ENCODE peak calls at places on chromosome 21, in ten cellular contexts. Z is vagina; X is CD8-positive, alpha-beta memory T cell; B is AG04450; Q is psoas muscle; U is colonic mucosa; M is OCI-LY7; F is epithelial cell of esophagus; H is cardiac muscle cell; N is fibroblast of the aortic adventitia. W is an unnamed sample.

GRCh38 chr21:32389337-32390015 is 3.3 kb downstream of the URB1 start:
- DNase-seq in Z (no peak), X (no peak), B (no peak), Q (no peak), U (no peak), M (no peak), F (peak), H (peak), N (peak), W (no peak)

GRCh38 chr21:17463441-17463840 is 49.4 kb upstream of the CXADR start:
- DNase-seq in Z (no peak), X (no peak), B (peak), Q (no peak), U (no peak), M (no peak), F (peak), H (peak), N (peak), W (no peak)

GRCh38 chr21:17514124-17514481 is 1.3 kb downstream of the CXADR start:
- DNase-seq in Z (no peak), X (no peak), B (no peak), Q (no peak), U (no peak), M (no peak), F (peak), H (no peak), N (no peak), W (no peak)

GRCh38 chr21:45278156-45278911 is 9.4 kb downstream of the POFUT2 start:
- DNase-seq in Z (no peak), X (no peak), B (no peak), Q (no peak), U (no peak), M (no peak), F (no peak), H (no peak), N (no peak), W (no peak)

GRCh38 chr21:26840912-26841311 is 4.3 kb downstream of the ADAMTS1 start:
- DNase-seq in Z (no peak), X (no peak), B (no peak), Q (peak), U (no peak), M (no peak), F (peak), H (peak), N (peak), W (no peak)

GRCh38 chr21:24093032-24093431 is 1514.2 kb downstream of the MRPL39 start:
- DNase-seq in Z (no peak), X (no peak), B (no peak), Q (no peak), U (no peak), M (no peak), F (no peak), H (no peak), N (no peak), W (no peak)

GRCh38 chr21:18368193-18368592 is 35.4 kb downstream of the TMPRSS15 start:
- DNase-seq in Z (no peak), X (no peak), B (no peak), Q (no peak), U (no peak), M (no peak), F (no peak), H (no peak), N (no peak), W (no peak)

GRCh38 chr21:43904316-43904925 is 39.4 kb downstream of the AGPAT3 start:
- DNase-seq in Z (no peak), X (no peak), B (no peak), Q (no peak), U (no peak), M (no peak), F (no peak), H (no peak), N (no peak), W (no peak)

GRCh38 chr21:17819878-17820232 is 699 bp upstream of the C21orf91 start:
- DNase-seq in Z (no peak), X (no peak), B (peak), Q (no peak), U (no peak), M (peak), F (no peak), H (no peak), N (no peak), W (peak)

DNA sequence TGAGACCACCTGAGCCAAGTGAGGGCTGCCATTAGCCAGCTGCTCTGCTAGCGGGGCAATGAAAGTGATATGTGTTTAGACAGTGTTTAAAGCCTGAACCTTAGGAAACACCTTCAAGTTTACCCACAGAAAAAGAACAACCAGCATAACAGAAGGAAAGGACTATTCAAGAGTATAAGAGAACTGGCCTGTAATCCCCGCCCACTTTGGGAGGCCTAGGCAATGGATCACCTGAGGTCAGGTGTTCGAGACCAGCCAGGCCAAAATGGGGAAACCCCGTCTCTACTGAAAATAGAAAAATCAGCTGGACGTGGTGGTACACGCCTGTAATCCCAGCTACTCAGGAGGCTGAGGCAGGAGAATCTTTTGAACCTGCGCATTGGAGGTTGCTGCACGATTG is 149.4 kb downstream of the PCP4 start:
- DNase-seq in Z (no peak), X (no peak), B (no peak), Q (no peak), U (no peak), M (no peak), F (no peak), H (no peak), N (no peak), W (no peak)
- H3K4me3 ChIP-seq in Z (no peak), X (no peak), B (no peak), Q (no peak), U (no peak), M (no peak), F (no peak), H (no peak), N (no peak), W (no peak)

DNA sequence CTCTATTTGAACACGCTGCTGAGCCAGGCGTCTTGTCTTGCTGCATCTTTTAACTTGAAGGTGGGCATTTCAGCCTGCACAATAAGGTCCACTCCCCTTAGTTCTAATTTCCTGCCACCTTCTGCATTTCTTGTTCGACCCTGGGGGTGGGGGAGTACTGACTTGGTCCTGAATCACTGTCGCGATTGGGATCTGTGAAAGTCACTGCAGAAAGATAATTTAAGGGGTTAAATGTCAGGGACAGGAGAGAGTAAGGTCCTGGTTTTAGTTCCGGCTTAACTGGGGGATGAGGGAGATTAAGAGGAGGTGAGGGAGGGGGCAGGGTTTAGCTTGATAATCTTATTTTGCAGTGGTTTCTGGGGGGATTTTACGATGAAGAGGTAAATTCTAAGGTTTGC is 128.1 kb downstream of the MRPS6 start:
- DNase-seq in Z (no peak), X (no peak), B (no peak), Q (no peak), U (no peak), M (no peak), F (no peak), H (no peak), N (no peak), W (no peak)
- H3K4me3 ChIP-seq in Z (peak), X (peak), B (peak), Q (peak), U (peak), M (no peak), F (peak), H (peak), N (peak), W (peak)

GRCh38 chr21:31117046-31117916 is 79.0 kb upstream of the KRTAP19-8 start:
- DNase-seq in Z (no peak), X (no peak), B (peak), Q (no peak), U (no peak), M (no peak), F (peak), H (peak), N (peak), W (no peak)
- H3K4me3 ChIP-seq in Z (no peak), X (no peak), B (no peak), Q (no peak), U (no peak), M (no peak), F (no peak), H (no peak), N (no peak), W (no peak)

DNA sequence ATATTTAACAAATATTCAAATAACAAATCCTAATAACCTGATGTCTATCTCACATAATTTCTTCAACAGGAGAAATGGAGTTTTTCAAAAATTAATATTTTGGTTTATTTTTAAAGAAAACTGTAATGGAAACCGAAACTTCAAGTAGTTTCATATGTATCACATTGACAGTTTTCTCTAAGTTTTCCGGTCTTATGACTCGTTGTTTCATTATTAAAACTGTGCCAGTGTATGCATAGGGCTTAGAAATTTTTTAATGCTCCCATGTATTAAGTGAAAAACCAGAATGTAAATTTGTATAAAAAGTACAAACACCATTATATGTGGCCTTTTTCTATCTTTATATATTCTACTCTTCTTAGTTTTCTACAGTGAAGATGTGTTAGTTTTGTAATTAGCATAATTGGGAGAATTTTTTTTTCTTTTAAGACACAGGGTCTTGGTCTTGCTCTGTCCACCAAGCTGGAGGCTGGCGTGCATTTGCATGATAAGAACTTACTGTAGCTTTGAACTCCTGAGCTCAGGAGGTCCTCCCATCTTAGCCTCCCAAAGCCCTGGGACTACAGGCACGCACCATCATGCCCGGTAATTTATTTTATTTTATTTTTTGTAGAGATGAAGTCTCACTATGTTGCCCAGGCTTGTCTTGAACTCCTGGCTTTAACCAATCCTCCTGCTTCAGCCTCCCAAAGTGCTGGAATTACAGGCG is 43.9 kb upstream of the SAMSN1 start:
- DNase-seq in Z (no peak), X (no peak), B (no peak), Q (no peak), U (no peak), M (peak), F (no peak), H (no peak), N (no peak), W (no peak)
- H3K4me3 ChIP-seq in Z (no peak), X (no peak), B (no peak), Q (no peak), U (no peak), M (no peak), F (no peak), H (no peak), N (no peak), W (no peak)

GRCh38 chr21:15059397-15059796 is 5.4 kb downstream of the NRIP1 start:
- DNase-seq in Z (no peak), X (no peak), B (no peak), Q (no peak), U (no peak), M (no peak), F (no peak), H (no peak), N (no peak), W (no peak)

GRCh38 chr21:15060776-15061175 is 4.0 kb downstream of the NRIP1 start:
- DNase-seq in Z (no peak), X (no peak), B (no peak), Q (no peak), U (no peak), M (no peak), F (peak), H (no peak), N (peak), W (no peak)

GRCh38 chr21:15062566-15062965 is 2.2 kb downstream of the NRIP1 start:
- DNase-seq in Z (no peak), X (no peak), B (no peak), Q (no peak), U (no peak), M (no peak), F (peak), H (peak), N (peak), W (no peak)

GRCh38 chr21:15061747-15062146 is 3.1 kb downstream of the NRIP1 start:
- DNase-seq in Z (no peak), X (no peak), B (no peak), Q (no peak), U (no peak), M (no peak), F (no peak), H (no peak), N (no peak), W (no peak)

GRCh38 chr21:15061284-15061683 is 3.5 kb downstream of the NRIP1 start:
- DNase-seq in Z (no peak), X (no peak), B (no peak), Q (no peak), U (no peak), M (no peak), F (no peak), H (no peak), N (no peak), W (no peak)
- H3K4me3 ChIP-seq in Z (no peak), X (no peak), B (peak), Q (peak), U (no peak), M (no peak), F (no peak), H (no peak), N (peak), W (no peak)

GRCh38 chr21:42001781-42002180 is 8.4 kb downstream of the ZBTB21 start:
- DNase-seq in Z (no peak), X (no peak), B (no peak), Q (no peak), U (no peak), M (no peak), F (no peak), H (no peak), N (no peak), W (no peak)

GRCh38 chr21:42000908-42001307 is 9.3 kb downstream of the ZBTB21 start:
- DNase-seq in Z (no peak), X (no peak), B (no peak), Q (no peak), U (no peak), M (no peak), F (no peak), H (no peak), N (no peak), W (no peak)

GRCh38 chr21:42004406-42005199 is 5.6 kb downstream of the ZBTB21 start:
- DNase-seq in Z (no peak), X (no peak), B (no peak), Q (no peak), U (no peak), M (no peak), F (no peak), H (no peak), N (no peak), W (no peak)

GRCh38 chr21:42003051-42003461 is 7.1 kb downstream of the ZBTB21 start:
- DNase-seq in Z (no peak), X (no peak), B (no peak), Q (no peak), U (no peak), M (no peak), F (no peak), H (no peak), N (no peak), W (peak)

DNA sequence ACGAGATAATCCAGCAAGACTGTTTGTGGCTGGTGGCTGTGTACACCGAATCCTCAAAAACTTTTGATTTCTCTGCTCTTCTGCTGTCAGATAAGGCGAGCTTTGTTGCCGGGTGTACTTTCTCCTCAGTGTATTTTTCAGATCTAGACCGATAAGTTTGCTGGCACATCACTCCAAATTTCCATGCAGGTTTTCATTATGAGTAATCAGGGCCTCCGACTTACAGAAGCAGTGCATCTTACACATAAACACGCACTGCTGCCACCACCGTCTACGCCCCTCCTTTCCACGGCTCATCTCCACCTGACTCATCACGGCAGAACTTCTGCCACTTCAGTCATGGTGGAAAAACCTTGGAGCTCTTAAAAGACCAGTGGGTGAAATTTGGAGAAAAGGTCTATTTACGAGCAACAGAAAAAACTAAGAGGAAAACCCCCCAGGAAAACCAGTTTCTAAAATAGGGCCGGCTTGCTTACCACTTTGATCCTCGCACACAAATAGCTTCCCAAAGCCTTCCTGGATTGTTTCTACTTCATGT is 7.7 kb downstream of the ZBTB21 start:
- DNase-seq in Z (no peak), X (no peak), B (peak), Q (no peak), U (no peak), M (no peak), F (peak), H (peak), N (peak), W (peak)
- H3K4me3 ChIP-seq in Z (no peak), X (no peak), B (no peak), Q (no peak), U (no peak), M (no peak), F (no peak), H (no peak), N (no peak), W (peak)